ENCODE peak calls at places on chromosomes 3 and 15, in seven cellular contexts. F is sigmoid colon, O is stomach, S is suprapubic skin, K is spleen, B is GM12878, U is breast epithelium. A is an unnamed sample.

GRCh38 chr3:7651213-7651612 is 790.3 kb downstream of the GRM7 start:
- DNase-seq in F (no peak), O (no peak), S (no peak), K (no peak), B (no peak), U (no peak), A (no peak)

GRCh38 chr3:182385356-182385755 is 407.9 kb upstream of the ATP11B start:
- DNase-seq in F (no peak), O (no peak), S (no peak), K (no peak), B (no peak), U (no peak), A (peak; percentile 63)

GRCh38 chr3:126621627-126622345 is 33.1 kb downstream of the TXNRD3 start:
- DNase-seq in F (no peak), O (no peak), S (no peak), K (no peak), B (no peak), U (no peak), A (no peak)

GRCh38 chr15:43376017-43376705 is 5.3 kb downstream of the TUBGCP4 start:
- DNase-seq in F (no peak), O (no peak), S (no peak), K (no peak), B (peak; percentile 16), U (no peak), A (peak; percentile 64)

GRCh38 chr3:31191354-31191753 is 296.9 kb upstream of the GADL1 start:
- DNase-seq in F (no peak), O (no peak), S (no peak), K (no peak), B (no peak), U (no peak), A (no peak)

GRCh38 chr15:82263350-82263749 is 732 bp downstream of the SAXO2 start:
- DNase-seq in F (no peak), O (no peak), S (no peak), K (no peak), B (no peak), U (no peak), A (peak; percentile 32)

GRCh38 chr15:69074843-69075224 is 60.3 kb downstream of the NOX5 start:
- DNase-seq in F (peak; percentile 27), O (no peak), S (no peak), K (no peak), B (no peak), U (no peak), A (peak; percentile 77)

GRCh38 chr15:69623521-69624513 is 171.2 kb downstream of the RPLP1 start:
- DNase-seq in F (no peak), O (no peak), S (no peak), K (no peak), B (no peak), U (no peak), A (no peak)

GRCh38 chr3:159817136-159817535 is 171.5 kb upstream of the IL12A start:
- DNase-seq in F (no peak), O (no peak), S (no peak), K (no peak), B (no peak), U (no peak), A (no peak)

GRCh38 chr3:170563712-170564423 is 22.0 kb downstream of the SLC7A14 start:
- DNase-seq in F (no peak), O (no peak), S (no peak), K (no peak), B (peak; percentile 23), U (no peak), A (peak; percentile 4)

GRCh38 chr3:130658666-130659065 is 88.0 kb downstream of the PIK3R4 start:
- DNase-seq in F (no peak), O (no peak), S (no peak), K (no peak), B (no peak), U (no peak), A (no peak)

GRCh38 chr3:147298511-147298982 is 107.8 kb downstream of the ZIC4 start:
- DNase-seq in F (no peak), O (no peak), S (no peak), K (no peak), B (no peak), U (no peak), A (peak; percentile 57)

GRCh38 chr15:57550640-57551039 is 41.1 kb upstream of the MYZAP start:
- DNase-seq in F (no peak), O (peak; percentile 96), S (no peak), K (no peak), B (no peak), U (peak; percentile 84), A (no peak)

GRCh38 chr3:157360044-157360443 is 76.6 kb upstream of the PTX3 start:
- DNase-seq in F (no peak), O (no peak), S (no peak), K (no peak), B (no peak), U (no peak), A (no peak)

GRCh38 chr3:12308517-12308916 is 19.6 kb downstream of the PPARG start:
- DNase-seq in F (no peak), O (no peak), S (no peak), K (no peak), B (peak; percentile 3), U (no peak), A (no peak)

GRCh38 chr15:57031605-57032004 is 113.2 kb downstream of the TCF12 start:
- DNase-seq in F (peak; percentile 70), O (no peak), S (no peak), K (no peak), B (no peak), U (no peak), A (peak; percentile 69)

GRCh38 chr3:144142151-144142855 is 170.7 kb downstream of the DIPK2A start:
- DNase-seq in F (no peak), O (no peak), S (no peak), K (no peak), B (no peak), U (no peak), A (no peak)

GRCh38 chr15:38540516-38540915 is 24.1 kb downstream of the RASGRP1 start:
- DNase-seq in F (no peak), O (no peak), S (no peak), K (no peak), B (no peak), U (no peak), A (no peak)

GRCh38 chr3:18393906-18394305 is 31.2 kb downstream of the SATB1 start:
- DNase-seq in F (no peak), O (no peak), S (no peak), K (no peak), B (no peak), U (no peak), A (no peak)

GRCh38 chr3:166013073-166013679 is 176.0 kb upstream of the BCHE start:
- DNase-seq in F (no peak), O (no peak), S (no peak), K (no peak), B (no peak), U (no peak), A (peak; percentile 65)

GRCh38 chr3:45362768-45363167 is 25.6 kb upstream of the LARS2 start:
- DNase-seq in F (no peak), O (no peak), S (no peak), K (no peak), B (no peak), U (no peak), A (no peak)

GRCh38 chr3:126959921-126960603 is 22.9 kb upstream of the PLXNA1 start:
- DNase-seq in F (peak; percentile 52), O (no peak), S (peak; percentile 59), K (peak; percentile 68), B (no peak), U (peak; percentile 60), A (peak; percentile 32)

GRCh38 chr3:128496602-128497304 is 3.8 kb upstream of the GATA2 start:
- DNase-seq in F (peak; percentile 72), O (no peak), S (peak; percentile 46), K (peak; percentile 74), B (no peak), U (no peak), A (peak; percentile 63)
- TF ChIP-seq POLR2AphosphoS5 in F (no peak), O (no peak), S (no peak), K (no peak), B (no peak), U (no peak), A (no peak)

GRCh38 chr3:78349571-78349970 is 1309.7 kb downstream of the ROBO2 start:
- DNase-seq in F (no peak), O (no peak), S (no peak), K (no peak), B (no peak), U (no peak), A (no peak)

GRCh38 chr3:78353231-78353630 is 1313.3 kb downstream of the ROBO2 start:
- DNase-seq in F (no peak), O (no peak), S (no peak), K (no peak), B (no peak), U (no peak), A (no peak)

DNA sequence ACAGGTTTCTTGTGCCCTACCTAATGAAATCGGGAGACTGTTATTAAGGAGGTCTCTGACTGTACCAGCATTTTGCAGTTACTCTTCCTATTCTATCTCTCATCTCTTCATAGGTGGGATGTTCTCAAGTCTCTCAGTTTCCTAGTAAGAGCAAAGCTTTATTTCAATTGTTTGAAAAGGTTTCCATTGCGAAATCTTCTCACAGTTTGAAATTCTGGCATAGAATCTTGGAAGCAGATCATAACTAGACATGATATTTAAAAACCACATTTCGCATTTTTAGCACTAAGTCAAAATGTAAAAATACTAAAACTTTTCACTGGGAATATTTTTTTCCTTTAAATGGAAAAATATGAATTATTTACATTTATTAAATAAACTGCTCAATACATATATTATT is 1311.4 kb downstream of the ROBO2 start:
- DNase-seq in F (no peak), O (no peak), S (no peak), K (no peak), B (no peak), U (no peak), A (no peak)
- H3K4me3 ChIP-seq in F (no peak overlapping the region), O (no peak overlapping the region), S (no peak overlapping the region), K (no peak overlapping the region), B (no peak overlapping the region), U (no peak overlapping the region), A (no peak overlapping the region)

DNA sequence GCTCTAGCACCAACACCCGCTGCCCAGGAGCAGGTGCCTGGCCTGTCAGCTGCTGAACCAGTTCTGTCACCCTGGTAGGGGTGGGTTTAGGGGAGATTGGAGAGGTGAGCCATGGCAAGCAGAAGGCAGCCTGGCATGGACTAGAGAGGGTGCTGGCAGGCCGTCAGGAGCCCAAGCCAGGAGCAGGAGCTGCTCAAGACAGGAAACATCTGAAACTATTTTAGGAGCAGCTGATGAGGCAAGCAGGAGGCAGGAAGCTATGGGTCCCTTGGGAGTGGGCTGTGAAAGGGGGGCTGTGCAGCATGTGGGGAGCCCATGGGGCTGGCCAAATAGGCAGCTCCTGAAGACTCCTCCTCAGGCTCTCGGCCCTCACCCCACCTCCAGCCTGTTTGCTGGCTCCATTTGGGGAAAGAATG is 2.3 kb downstream of the INKA1 start:
- DNase-seq in F (peak; percentile 94), O (peak; percentile 83), S (peak; percentile 92), K (peak; percentile 89), B (no peak), U (peak; percentile 74), A (no peak)
- TF ChIP-seq POLR2AphosphoS5 in F (peak; percentile 77), O (peak; percentile 45), S (peak; percentile 73), K (peak; percentile 88), B (no peak), U (peak; percentile 89), A (no peak)

DNA sequence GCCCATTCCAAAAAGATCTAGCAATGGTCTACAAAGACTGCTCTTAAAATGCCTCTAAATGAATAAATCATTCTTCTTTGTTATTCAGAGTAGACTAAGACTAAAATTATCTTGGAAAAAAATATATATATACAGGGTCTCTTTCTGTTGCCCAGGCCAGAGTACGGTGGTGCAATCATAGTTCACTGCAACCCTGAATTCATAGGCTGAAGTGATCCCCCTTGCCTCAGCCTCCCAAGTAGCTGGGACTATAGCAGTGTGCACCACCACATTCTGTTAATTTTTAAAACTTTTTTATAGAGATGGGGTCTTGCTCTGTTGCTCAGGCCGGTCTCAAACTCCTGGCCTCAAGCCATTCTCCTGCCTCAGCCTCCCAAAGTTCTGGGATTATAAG is 18.7 kb downstream of the WWTR1 start:
- DNase-seq in F (no peak), O (no peak), S (no peak), K (no peak), B (no peak), U (no peak), A (no peak)
- H3K4me3 ChIP-seq in F (peak overlapping the region; percentile 9), O (peak overlapping the region; percentile 25), S (peak overlapping the region; percentile 27), K (no peak overlapping the region), B (no peak overlapping the region), U (peak overlapping the region; percentile 30), A (no peak overlapping the region)

A was measured in GM23338.